ENCODE peak calls at places on chromosomes 3 and 15, in nine cellular contexts. G, S, T, B, R, Q, M, A and L are unnamed samples.

GRCh38 chr15:53976844-53977392 is 1.3 kb upstream of the UNC13C start:
- DNase-seq in Q (peak; percentile 37), G (no peak), M (peak; percentile 5), S (no peak), T (no peak), A (no peak), B (no peak), R (peak; percentile 51), L (no peak)

GRCh38 chr15:100852630-100853029 is 27.0 kb upstream of the ALDH1A3 start:
- DNase-seq in B (no peak), M (no peak), S (no peak), Q (no peak), T (no peak), R (no peak), G (no peak), A (no peak), L (peak; percentile 5)

GRCh38 chr3:16482770-16483531 is 30.5 kb downstream of the RFTN1 start:
- DNase-seq in R (peak; percentile 55), G (no peak), A (no peak), T (no peak), M (no peak), S (no peak), Q (peak; percentile 90), B (no peak), L (no peak)

GRCh38 chr3:12222765-12223485 is 64.2 kb upstream of the TIMP4 start:
- DNase-seq in S (no peak), A (no peak), T (no peak), Q (no peak), M (peak; percentile 32), R (no peak), G (no peak), B (no peak), L (no peak)

GRCh38 chr3:129034650-129035049 is 25.9 kb upstream of the GP9 start:
- DNase-seq in G (no peak), R (no peak), A (no peak), M (no peak), T (no peak), Q (no peak), B (no peak), S (no peak), L (no peak)

GRCh38 chr15:39625451-39625850 is 44.6 kb downstream of the THBS1 start:
- DNase-seq in M (no peak), R (no peak), G (no peak), A (no peak), Q (no peak), T (no peak), B (no peak), S (peak; percentile 39), L (no peak)

GRCh38 chr3:25396251-25396650 is 31.8 kb upstream of the RARB start:
- DNase-seq in B (no peak), T (no peak), Q (no peak), S (no peak), R (no peak), G (no peak), A (no peak), M (no peak), L (no peak)

GRCh38 chr3:29693863-29694262 is 413.0 kb downstream of the RBMS3 start:
- DNase-seq in S (peak; percentile 78), M (no peak), G (peak; percentile 7), Q (peak; percentile 81), R (no peak), A (no peak), T (no peak), B (no peak), L (no peak)

DNA sequence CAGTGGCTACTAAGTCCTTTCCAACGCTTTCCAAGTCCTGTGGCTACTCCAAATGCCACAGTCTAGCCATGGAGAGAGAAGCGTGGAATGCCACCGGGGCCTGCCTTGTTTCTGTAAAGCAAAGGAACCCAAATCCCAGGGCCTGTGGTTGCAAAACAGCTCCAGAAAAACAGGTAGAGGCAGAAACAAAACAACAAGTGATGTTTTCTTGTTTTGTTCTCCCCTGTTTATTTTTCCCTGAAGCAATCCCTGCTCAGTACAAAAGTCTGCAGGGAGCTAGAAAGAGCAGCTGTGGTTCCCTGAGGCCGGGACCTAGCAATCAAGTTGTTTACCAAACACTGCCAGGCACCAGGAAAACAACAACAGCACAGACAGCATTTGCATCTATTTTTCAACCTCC is 85.5 kb downstream of the FOXP1 start:
- DNase-seq in B (no peak), A (no peak), R (no peak), S (no peak), G (no peak), Q (peak; percentile 67), T (no peak), M (no peak), L (no peak)
- H3K4me1 ChIP-seq in B (peaks cover 33% of the 10 kb centered on the region), A (no peaks in the 10 kb centered on the region), R (peaks cover 23% of the 10 kb centered on the region), S (no peaks in the 10 kb centered on the region), G (peaks cover 7% of the 10 kb centered on the region), Q (peaks cover 31% of the 10 kb centered on the region), T (peaks cover 32% of the 10 kb centered on the region), M (peaks cover 31% of the 10 kb centered on the region), L (peaks cover 8% of the 10 kb centered on the region)

DNA sequence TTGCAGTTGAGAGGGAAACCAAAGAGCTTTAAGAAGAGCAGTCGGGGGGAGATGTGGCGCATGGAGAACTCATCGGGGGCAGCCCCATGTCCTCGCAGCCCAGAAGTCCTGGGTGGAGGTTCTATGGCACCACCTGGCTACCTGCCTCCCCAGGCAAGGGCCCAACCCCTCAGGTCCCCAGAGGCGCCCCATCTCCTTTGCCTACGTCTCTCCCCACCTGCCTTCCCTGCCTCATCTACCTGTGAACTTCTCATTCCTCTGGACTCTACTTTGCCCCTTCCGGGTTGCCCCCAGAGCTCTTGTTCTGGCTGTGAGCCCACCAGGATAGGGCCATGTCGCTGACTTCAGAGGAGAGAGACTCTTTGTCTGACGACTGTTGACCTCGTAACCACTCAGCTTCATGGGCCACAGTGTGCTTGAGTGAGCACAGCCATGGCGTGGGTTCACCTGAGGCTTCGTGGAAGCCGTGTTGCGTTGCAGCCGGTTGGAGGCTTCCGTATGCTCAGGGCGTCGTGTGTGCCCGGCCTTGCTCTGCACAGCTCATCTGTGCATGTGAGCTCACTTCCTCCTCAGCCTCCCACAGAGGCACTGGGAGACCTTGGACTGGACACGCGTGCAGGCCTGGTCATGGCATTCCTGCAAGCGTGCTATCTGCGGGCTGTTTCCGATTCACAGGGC is 13.4 kb downstream of the APBA2 start:
- DNase-seq in Q (no peak), M (no peak), A (no peak), B (no peak), S (no peak), R (no peak), G (no peak), T (no peak), L (no peak)
- TF ChIP-seq POLR2AphosphoS5 in Q (no peak), M (no peak), A (no peak), B (no peak), S (no peak), R (no peak), G (no peak), T (no peak), L (no peak)

DNA sequence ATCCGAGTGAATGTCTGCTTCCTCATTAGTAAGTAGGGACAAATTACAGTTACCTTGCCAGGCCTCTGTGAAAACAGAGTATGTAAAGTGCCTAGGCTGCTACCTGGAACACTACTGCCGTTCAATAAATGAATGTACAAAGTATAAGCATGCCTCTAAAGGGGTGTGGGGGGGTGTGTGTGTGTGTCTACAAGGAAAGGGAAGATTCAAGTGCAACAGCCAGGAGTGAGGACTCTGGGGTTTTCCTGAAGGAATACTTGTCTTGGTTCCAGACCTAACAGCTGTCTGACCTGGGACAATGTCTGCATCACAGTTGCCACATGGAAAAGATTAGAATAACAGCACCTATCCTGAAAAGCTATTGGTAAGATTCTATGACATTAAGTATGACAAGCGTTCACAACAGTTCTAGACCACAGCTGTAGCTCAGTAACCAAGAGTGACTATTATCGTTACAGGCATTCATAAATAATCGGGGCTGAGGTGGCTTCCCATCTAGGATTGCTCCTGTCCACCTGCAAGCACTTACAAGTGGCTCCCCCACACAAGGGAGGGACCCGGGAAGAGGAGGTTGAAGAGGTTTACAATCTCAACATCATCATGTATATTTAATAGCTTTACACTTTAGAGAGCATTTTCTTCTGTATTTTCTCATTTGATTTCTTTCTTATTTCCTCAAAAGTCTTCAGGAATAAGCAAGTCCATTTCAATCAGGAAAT is 345.1 kb downstream of the FOXP1 start:
- DNase-seq in G (no peak), R (no peak), B (no peak), T (no peak), A (no peak), S (no peak), M (no peak), Q (no peak), L (no peak)
- H3K4me1 ChIP-seq in G (no peaks in the 10 kb centered on the region), R (peaks cover 8% of the 10 kb centered on the region), B (peaks cover 53% of the 10 kb centered on the region), T (no peaks in the 10 kb centered on the region), A (no peaks in the 10 kb centered on the region), S (no peaks in the 10 kb centered on the region), M (peaks cover 25% of the 10 kb centered on the region), Q (peaks cover 17% of the 10 kb centered on the region), L (peaks cover 22% of the 10 kb centered on the region)

GRCh38 chr3:141449424-141449823 is 37.4 kb upstream of the RASA2 start:
- DNase-seq in Q (no peak), A (no peak), G (no peak), T (no peak), M (no peak), S (no peak), B (no peak), R (no peak), L (no peak)
- TF ChIP-seq POLR2AphosphoS5 in Q (no peak), A (no peak), G (no peak), T (no peak), M (no peak), S (no peak), B (no peak), R (no peak), L (no peak)

GRCh38 chr3:185928532-185928931 is 9.3 kb downstream of the TRA2B start:
- DNase-seq in M (no peak), T (no peak), Q (no peak), S (no peak), R (no peak), B (no peak), G (no peak), A (no peak), L (no peak)
- H3K4me1 ChIP-seq in M (peaks cover 88% of the 10 kb centered on the region), T (peaks cover 78% of the 10 kb centered on the region), Q (peaks cover 69% of the 10 kb centered on the region), S (peaks cover 65% of the 10 kb centered on the region), R (peaks cover 14% of the 10 kb centered on the region), B (peaks cover 96% of the 10 kb centered on the region), G (peaks cover 39% of the 10 kb centered on the region), A (peaks cover 87% of the 10 kb centered on the region), L (peaks cover 80% of the 10 kb centered on the region)